ENCODE peak calls at places on chromosomes 11 and 22, in eight cellular contexts. P, M, J, G, E, T, C and L are unnamed samples.

GRCh38 chr11:30345644-30346043 is 22.7 kb downstream of the ARL14EP start:
- DNase-seq in G (no peak), E (no peak), M (no peak), T (no peak), C (no peak), J (no peak), P (no peak), L (no peak)

GRCh38 chr22:39546889-39547586 is 14.5 kb upstream of the RPS19BP1 start:
- DNase-seq in J (no peak), T (no peak), P (no peak), E (no peak), C (no peak), G (no peak), M (no peak), L (peak; percentile 53)

GRCh38 chr22:45804986-45805325 is 133.3 kb downstream of the ATXN10 start:
- DNase-seq in J (no peak), G (peak; percentile 99), E (no peak), C (peak; percentile 96), P (no peak), T (peak; percentile 4), M (peak; percentile 96), L (peak; percentile 98)

GRCh38 chr22:26994801-26995200 is 337.4 kb downstream of the MIAT start:
- DNase-seq in G (no peak), T (no peak), M (no peak), P (no peak), J (no peak), E (no peak), C (no peak), L (no peak)

GRCh38 chr22:27028093-27028492 is 370.7 kb downstream of the MIAT start:
- DNase-seq in E (no peak), C (no peak), M (no peak), G (no peak), P (no peak), T (no peak), J (no peak), L (no peak)

GRCh38 chr11:119513141-119513805 is 90.3 kb upstream of the THY1 start:
- DNase-seq in P (no peak), G (no peak), T (no peak), M (no peak), C (no peak), E (no peak), J (no peak), L (no peak)

GRCh38 chr11:36487619-36488018 is 22.5 kb downstream of the TRAF6 start:
- DNase-seq in P (no peak), C (no peak), M (no peak), J (peak; percentile 58), G (no peak), T (no peak), E (no peak), L (no peak)

GRCh38 chr22:19287076-19287724 is 4.3 kb downstream of the CLTCL1 start:
- DNase-seq in G (no peak), P (peak; percentile 62), J (no peak), M (no peak), C (no peak), E (no peak), T (no peak), L (no peak)

GRCh38 chr11:121604152-121604551 is 151.4 kb upstream of the SORL1-AS1 start:
- DNase-seq in E (no peak), T (peak; percentile 7), J (no peak), P (no peak), G (no peak), M (no peak), C (no peak), L (no peak)

GRCh38 chr11:126734752-126735151 is 265.8 kb downstream of the KIRREL3 start:
- DNase-seq in G (no peak), M (no peak), P (no peak), J (no peak), E (no peak), T (no peak), C (no peak), L (no peak)

GRCh38 chr22:30635273-30636225 is at the start of gene SLC35E4:
- DNase-seq in G (peak; percentile 46), C (no peak), M (peak; percentile 37), T (peak; percentile 13), P (peak; percentile 94), J (peak; percentile 91), E (peak; percentile 95), L (peak; percentile 88)

GRCh38 chr11:34791725-34792124 is 124.5 kb downstream of the APIP start:
- DNase-seq in J (no peak), M (no peak), G (no peak), C (no peak), T (peak; percentile 17), P (no peak), E (no peak), L (no peak)

GRCh38 chr11:68372114-68372513 is 59.7 kb downstream of the LRP5 start:
- DNase-seq in J (no peak), M (no peak), P (no peak), E (no peak), G (no peak), C (no peak), T (no peak), L (no peak)
- H3K4me3 ChIP-seq in J (no peak overlapping the region), M (no peak overlapping the region), P (no peak overlapping the region), E (no peak overlapping the region), G (no peak overlapping the region), C (no peak overlapping the region), T (no peak overlapping the region), L (no peak overlapping the region)

GRCh38 chr11:16350125-16350524 is 6.2 kb downstream of the SOX6 start:
- DNase-seq in E (no peak), C (no peak), T (no peak), J (no peak), M (no peak), P (no peak), G (no peak), L (no peak)
- H3K4me3 ChIP-seq in E (no peak overlapping the region), C (no peak overlapping the region), T (no peak overlapping the region), J (no peak overlapping the region), M (no peak overlapping the region), P (no peak overlapping the region), G (no peak overlapping the region), L (no peak overlapping the region)

GRCh38 chr22:49967333-49968241 is 7.0 kb downstream of the PIM3 start:
- DNase-seq in C (no peak), T (peak; percentile 70), M (no peak), E (peak; percentile 49), P (peak; percentile 20), J (peak; percentile 51), G (no peak), L (peak; percentile 42)
- H3K4me3 ChIP-seq in C (no peak overlapping the region), T (peak overlapping the region; percentile 39), M (no peak overlapping the region), E (peak overlapping the region; percentile 48), P (no peak overlapping the region), J (no peak overlapping the region), G (no peak overlapping the region), L (no peak overlapping the region)

GRCh38 chr11:57641426-57641825 is 8.3 kb downstream of the YPEL4 start:
- DNase-seq in P (peak; percentile 60), J (peak; percentile 69), G (peak; percentile 47), C (no peak), E (no peak), M (no peak), T (peak; percentile 47), L (peak; percentile 81)
- H3K4me3 ChIP-seq in P (peak overlapping the region; percentile 98), J (no peak overlapping the region), G (no peak overlapping the region), C (no peak overlapping the region), E (no peak overlapping the region), M (peak overlapping the region; percentile 9), T (no peak overlapping the region), L (no peak overlapping the region)

DNA sequence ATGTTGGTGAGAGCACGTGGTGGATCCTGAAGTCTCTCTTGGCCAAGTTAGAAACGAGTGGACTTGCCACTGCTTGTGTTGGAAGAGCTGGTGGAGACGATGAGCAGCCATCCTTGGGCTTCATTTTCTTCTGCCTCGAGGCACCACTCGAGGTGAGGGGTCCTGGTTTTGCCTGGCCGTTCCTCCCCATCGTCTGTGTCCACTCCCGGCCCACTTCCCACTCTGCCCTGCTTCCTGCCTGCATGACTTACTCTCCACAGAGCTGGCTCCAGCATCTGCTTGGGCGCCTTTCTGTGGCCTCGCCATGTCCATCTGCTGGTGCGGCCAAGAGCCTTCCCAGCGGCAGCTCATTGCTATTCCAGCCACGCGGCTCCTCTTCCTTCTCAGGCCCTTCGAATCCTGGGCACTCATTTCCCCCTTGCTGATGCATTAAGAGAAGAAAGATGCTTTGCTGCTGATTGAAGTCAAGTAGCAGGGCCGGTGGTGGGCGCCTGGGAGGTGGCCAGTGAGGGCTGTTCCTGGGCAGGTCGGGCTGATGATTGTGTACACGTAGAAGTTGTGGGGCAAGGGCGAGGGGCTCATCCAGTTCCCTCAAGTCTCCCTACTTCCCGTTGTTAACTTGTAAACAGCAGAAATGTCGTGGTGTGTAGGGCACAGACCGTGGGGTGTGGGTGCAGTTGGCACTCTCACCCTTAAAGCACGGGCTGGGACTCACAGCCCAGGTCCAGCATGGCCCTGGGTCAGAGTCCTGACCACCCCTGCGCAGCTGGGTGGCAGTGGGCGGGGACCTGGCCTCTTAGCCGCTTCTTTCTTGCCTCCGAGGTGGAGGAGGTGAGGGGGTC is 292.0 kb downstream of the TBC1D22A start:
- DNase-seq in M (no peak), C (no peak), G (no peak), J (no peak), P (no peak), E (no peak), T (no peak), L (no peak)
- H3K4me3 ChIP-seq in M (no peak overlapping the region), C (no peak overlapping the region), G (no peak overlapping the region), J (no peak overlapping the region), P (no peak overlapping the region), E (no peak overlapping the region), T (no peak overlapping the region), L (no peak overlapping the region)

GRCh38 chr11:62505784-62506145 is 40.8 kb downstream of the AHNAK start:
- DNase-seq in C (no peak), G (no peak), T (no peak), E (no peak), P (no peak), J (no peak), M (no peak), L (no peak)
- H3K4me3 ChIP-seq in C (no peak overlapping the region), G (no peak overlapping the region), T (no peak overlapping the region), E (peak overlapping the region; percentile 55), P (peak overlapping the region; percentile 34), J (no peak overlapping the region), M (peak overlapping the region; percentile 14), L (peak overlapping the region; percentile 10)